ENCODE peak calls at places on chromosomes 11 and 22, in seven cellular contexts. H is DND-41; X is H1; V is tibial artery; A is CD8-positive, alpha-beta memory T cell; E is right atrium auricular region; D is hepatocyte. L is an unnamed sample.
A peak's percentile ranks its signal among the peaks of the same experiment; 100 is the strongest.

GRCh38 chr11:96200243-96200642 is 142.8 kb downstream of the MAML2 start:
- DNase-seq in A (no peak), V (no peak), E (no peak), H (no peak), D (no peak), X (no peak), L (no peak)

GRCh38 chr11:7473702-7474101 is 11.6 kb upstream of the OLFML1 start:
- DNase-seq in A (no peak), H (no peak), V (no peak), X (no peak), E (no peak), D (no peak), L (no peak)

GRCh38 chr11:73430326-73430725 is 54.1 kb downstream of the RELT start:
- DNase-seq in H (no peak), X (no peak), A (no peak), D (no peak), V (no peak), E (no peak), L (no peak)

GRCh38 chr11:30113326-30113873 is 96.6 kb upstream of the KCNA4 start:
- DNase-seq in E (no peak), H (no peak), A (no peak), D (no peak), X (no peak), V (no peak), L (no peak)

GRCh38 chr22:28246392-28246791 is 327.3 kb upstream of the PITPNB start:
- DNase-seq in D (no peak), X (no peak), V (no peak), E (no peak), H (no peak), A (no peak), L (no peak)

GRCh38 chr11:128553662-128554392 is 33.5 kb downstream of the ETS1 start:
- DNase-seq in H (no peak), A (no peak), E (no peak), X (no peak), D (peak; percentile 69), V (no peak), L (no peak)

GRCh38 chr11:33772300-33772699 is 2.0 kb downstream of the FBXO3 start:
- DNase-seq in A (no peak), D (peak; percentile 31), V (no peak), H (no peak), E (no peak), X (no peak), L (no peak)

GRCh38 chr11:95831198-95831883 is 41.0 kb downstream of the CEP57 start:
- DNase-seq in D (peak; percentile 18), H (no peak), E (no peak), X (no peak), A (no peak), V (no peak), L (no peak)

GRCh38 chr22:42368379-42369249 is 63.6 kb downstream of the NFAM1 start:
- DNase-seq in E (no peak), D (peak; percentile 38), A (peak; percentile 17), X (no peak), V (peak; percentile 70), H (peak; percentile 11), L (peak; percentile 63)

GRCh38 chr22:42365942-42366660 is 66.1 kb downstream of the NFAM1 start:
- DNase-seq in D (no peak), H (no peak), V (no peak), E (no peak), A (no peak), X (no peak), L (no peak)

GRCh38 chr22:42365337-42365865 is 66.8 kb downstream of the NFAM1 start:
- DNase-seq in D (peak; percentile 31), V (no peak), X (no peak), E (peak; percentile 64), A (no peak), H (no peak), L (no peak)

GRCh38 chr22:42367980-42368378 is 64.2 kb downstream of the NFAM1 start:
- DNase-seq in H (no peak), E (no peak), A (no peak), V (no peak), X (no peak), D (no peak), L (no peak)

DNA sequence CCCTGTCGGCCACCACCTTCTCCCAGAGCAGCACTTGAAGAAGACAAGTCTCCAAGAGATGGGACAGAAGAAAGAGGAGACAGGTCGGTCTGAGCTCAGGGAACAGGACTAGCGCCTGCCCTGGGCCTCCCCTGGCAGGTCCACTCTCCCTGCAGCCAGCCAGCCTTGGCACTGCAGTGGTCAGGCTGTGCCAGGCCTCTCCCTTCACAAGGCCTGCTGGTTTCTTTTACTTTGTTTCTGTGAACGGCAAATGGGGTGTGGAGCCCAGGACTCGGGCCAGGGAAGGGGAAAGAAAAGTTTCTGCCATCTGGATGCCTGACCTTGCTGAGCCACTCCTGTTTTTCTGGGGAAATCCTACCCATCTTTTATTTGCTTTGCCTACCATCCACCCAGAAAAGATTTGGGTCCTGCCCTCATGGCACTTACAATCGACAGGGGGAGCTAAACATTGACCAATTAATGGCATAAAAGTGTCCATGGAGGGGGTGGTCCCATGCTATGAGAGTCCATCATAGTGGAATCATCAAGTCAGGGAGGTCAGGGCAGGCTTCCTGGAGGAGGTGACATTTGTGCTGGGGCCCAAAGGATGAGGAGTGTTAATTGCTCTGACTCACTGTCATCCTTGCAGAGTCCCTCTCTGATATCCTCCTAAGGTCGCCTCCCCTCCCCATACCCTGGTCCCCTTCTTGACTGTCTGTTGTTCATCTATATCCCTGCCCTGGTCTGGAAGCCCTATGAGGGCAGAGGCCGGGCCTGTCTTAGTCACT is 65.2 kb downstream of the NFAM1 start:
- DNase-seq in E (no peak), V (peak; percentile 72), H (no peak), A (no peak), D (no peak), X (no peak), L (no peak)
- H3K27ac ChIP-seq in E (peak overlapping the region; percentile 10), V (no peak overlapping the region), H (no peak overlapping the region), A (no peak overlapping the region), D (no peak overlapping the region), X (no peak overlapping the region), L (no peak overlapping the region)

DNA sequence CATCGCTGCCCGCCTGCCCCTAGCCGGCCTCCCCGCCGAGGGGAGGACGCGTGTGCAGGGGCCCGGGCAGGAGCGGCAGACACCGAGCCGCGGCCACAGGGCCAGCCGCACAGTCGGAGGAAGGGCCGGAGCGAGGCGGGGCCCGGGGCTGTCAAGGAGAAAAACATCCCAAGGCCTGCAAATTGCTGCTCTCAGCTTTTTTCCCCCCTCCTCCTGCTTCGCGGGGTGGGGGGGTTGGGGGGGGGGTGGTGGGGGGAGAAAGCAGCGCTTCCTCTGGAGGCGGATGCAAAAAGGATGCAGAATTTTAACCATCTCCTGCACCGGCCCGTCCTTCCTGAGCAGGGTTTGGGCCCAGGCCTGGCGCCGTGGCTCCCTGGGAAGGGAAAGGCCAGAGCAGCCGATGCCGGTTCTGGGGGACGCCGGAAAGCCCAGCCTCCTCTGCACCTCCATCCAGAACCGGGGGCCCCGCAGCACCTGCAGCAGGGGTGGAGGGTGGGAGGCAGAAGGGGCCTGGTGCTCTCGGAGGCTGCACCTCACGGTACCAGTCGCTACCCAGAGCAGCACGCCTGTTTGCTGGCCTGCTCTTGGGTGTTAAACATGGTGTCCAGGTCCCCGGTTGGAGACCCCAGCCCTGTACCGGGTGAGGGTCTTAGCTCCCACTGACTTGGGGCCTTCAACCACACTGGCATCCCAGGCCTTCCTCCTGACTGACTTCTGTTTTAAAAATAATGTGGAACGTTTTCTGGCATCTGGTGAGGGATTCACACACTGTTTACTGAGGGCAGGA is 77.3 kb upstream of the WNT7B start:
- DNase-seq in V (peak; percentile 86), A (peak; percentile 51), H (peak; percentile 67), X (no peak), E (no peak), D (no peak), L (peak; percentile 88)
- H3K4me3 ChIP-seq in V (peak overlapping the region; percentile 84), A (peak overlapping the region; percentile 76), H (peak overlapping the region; percentile 84), X (no peak overlapping the region), E (peak overlapping the region; percentile 67), D (no peak overlapping the region), L (peak overlapping the region; percentile 72)

GRCh38 chr11:61022311-61023085 is 51.0 kb downstream of the CD6 start:
- DNase-seq in A (no peak), E (no peak), V (no peak), H (no peak), D (no peak), X (no peak), L (no peak)

GRCh38 chr11:61019818-61020405 is 48.4 kb downstream of the CD6 start:
- DNase-seq in V (no peak), H (no peak), A (no peak), D (no peak), E (no peak), X (no peak), L (no peak)

GRCh38 chr11:61020706-61021235 is 49.3 kb downstream of the CD6 start:
- DNase-seq in E (no peak), V (no peak), D (no peak), A (no peak), X (no peak), H (no peak), L (no peak)

GRCh38 chr11:61023086-61024035 is 51.9 kb downstream of the CD6 start:
- DNase-seq in E (no peak), D (no peak), H (no peak), X (no peak), V (no peak), A (peak; percentile 62), L (no peak)

DNA sequence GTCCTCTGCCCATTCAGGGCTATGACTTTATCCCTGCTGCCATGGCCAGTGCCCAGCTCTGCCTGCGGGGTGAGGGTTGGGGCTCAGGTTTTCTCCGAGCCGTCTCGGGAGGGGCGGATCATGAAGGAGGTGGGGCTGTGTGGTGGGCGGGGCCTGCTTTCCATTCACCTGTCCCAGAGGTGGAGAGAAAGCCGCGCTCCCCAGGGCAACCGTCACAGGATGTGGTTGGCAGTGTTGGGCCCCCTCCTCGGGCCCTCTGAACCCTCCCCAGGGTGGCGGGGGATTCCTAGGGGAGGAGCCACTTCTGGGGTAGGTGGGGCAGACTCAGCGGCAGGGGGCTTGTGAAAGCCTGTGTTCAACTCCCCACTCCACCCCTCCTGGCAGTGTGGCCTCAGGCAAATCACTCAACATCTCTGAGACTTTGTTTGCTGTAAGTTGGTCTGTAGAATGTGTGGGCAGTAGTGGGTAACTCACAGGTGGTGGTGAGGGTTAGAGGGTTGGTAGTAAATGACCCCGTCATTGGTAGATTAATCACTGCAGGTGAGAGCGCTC is 50.3 kb downstream of the CD6 start:
- DNase-seq in H (peak; percentile 66), E (no peak), X (peak; percentile 34), D (peak; percentile 56), V (no peak), A (peak; percentile 88), L (no peak)
- H3K27me3 ChIP-seq in H (peaks cover 19% of the 10 kb centered on the region), E (peaks cover 4% of the 10 kb centered on the region), X (peaks cover 7% of the 10 kb centered on the region), D (peaks cover 23% of the 10 kb centered on the region), V (no peaks in the 10 kb centered on the region), A (no peaks in the 10 kb centered on the region), L (no peaks in the 10 kb centered on the region)

GRCh38 chr11:129880311-129880710 is 15.1 kb downstream of the NFRKB start:
- DNase-seq in D (no peak), V (no peak), A (no peak), H (no peak), E (no peak), X (no peak), L (no peak)

GRCh38 chr11:129885381-129885780 is 10.0 kb downstream of the NFRKB start:
- DNase-seq in V (no peak), E (no peak), A (no peak), D (no peak), H (no peak), X (no peak), L (no peak)

GRCh38 chr11:129884581-129884980 is 10.8 kb downstream of the NFRKB start:
- DNase-seq in H (no peak), V (no peak), D (no peak), X (no peak), A (no peak), E (no peak), L (no peak)

DNA sequence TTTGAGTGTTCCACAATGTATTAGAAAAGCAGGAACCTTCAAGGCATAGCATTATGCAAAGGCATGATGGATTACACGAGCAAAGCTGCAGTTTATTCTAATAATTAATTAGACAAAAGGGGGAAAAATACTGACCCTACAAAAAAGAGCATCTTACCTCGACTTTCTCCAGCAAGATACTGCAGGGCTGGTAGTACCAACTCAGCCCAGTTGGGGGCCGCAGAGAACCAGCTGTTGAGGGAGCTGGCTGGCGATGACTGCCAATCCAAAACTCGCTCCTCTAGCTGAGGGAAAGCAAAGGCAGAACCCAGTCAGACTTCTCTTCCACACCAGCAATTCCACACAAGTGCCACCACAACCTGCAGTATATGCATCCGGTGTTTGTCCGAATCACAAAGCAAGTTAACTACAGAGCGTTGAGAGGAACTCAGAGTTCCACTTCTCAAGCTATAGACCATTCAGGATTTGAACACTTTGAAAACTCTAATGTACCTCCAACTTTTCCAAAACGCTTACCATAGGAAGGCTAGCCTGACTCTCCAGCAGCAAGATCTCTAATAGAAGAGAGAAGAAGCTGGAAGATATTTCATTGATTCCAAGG is 13.7 kb downstream of the NFRKB start:
- DNase-seq in D (peak; percentile 56), A (no peak), X (no peak), V (no peak), E (no peak), H (peak; percentile 58), L (no peak)
- H3K27ac ChIP-seq in D (no peak overlapping the region), A (no peak overlapping the region), X (no peak overlapping the region), V (no peak overlapping the region), E (no peak overlapping the region), H (no peak overlapping the region), L (no peak overlapping the region)

L was measured in aorta.